ENCODE peak calls at places on chromosomes 13 and 19, in six cellular contexts. One of them, this sample, is unnamed.

GRCh38 chr13:100266026-100266425 is 177.1 kb downstream of the PCCA start:
- DNase-seq in left lung: no peak
- DNase-seq in transverse colon: no peak
- DNase-seq in BJ: no peak
- DNase-seq in aorta: no peak
- DNase-seq in tibial artery: no peak
- DNase-seq in this sample: no peak

GRCh38 chr13:33244907-33245287 is 40.7 kb downstream of the STARD13 start:
- DNase-seq in left lung: no peak
- DNase-seq in transverse colon: no peak
- DNase-seq in BJ: no peak
- DNase-seq in aorta: no peak
- DNase-seq in tibial artery: no peak
- DNase-seq in this sample: no peak

GRCh38 chr19:3658004-3658822 is 31.6 kb upstream of the CACTIN start:
- DNase-seq in left lung: no peak
- DNase-seq in transverse colon: no peak
- DNase-seq in BJ: no peak
- DNase-seq in aorta: peak; percentile 69
- DNase-seq in tibial artery: no peak
- DNase-seq in this sample: no peak

GRCh38 chr13:105084931-105085330 is 1450.5 kb downstream of the EFNB2 start:
- DNase-seq in left lung: no peak
- DNase-seq in transverse colon: no peak
- DNase-seq in BJ: no peak
- DNase-seq in aorta: no peak
- DNase-seq in tibial artery: no peak
- DNase-seq in this sample: no peak

GRCh38 chr19:45159204-45159970 is 1.4 kb downstream of the NKPD1 start:
- DNase-seq in left lung: no peak
- DNase-seq in transverse colon: no peak
- DNase-seq in BJ: no peak
- DNase-seq in aorta: no peak
- DNase-seq in tibial artery: no peak
- DNase-seq in this sample: no peak

GRCh38 chr19:29666634-29667389 is 1.6 kb downstream of the PLEKHF1 start:
- DNase-seq in left lung: no peak
- DNase-seq in transverse colon: peak; percentile 55
- DNase-seq in BJ: no peak
- DNase-seq in aorta: peak; percentile 89
- DNase-seq in tibial artery: peak; percentile 87
- DNase-seq in this sample: no peak

GRCh38 chr13:51697181-51697580 is 106.8 kb downstream of the DHRS12 start:
- DNase-seq in left lung: no peak
- DNase-seq in transverse colon: no peak
- DNase-seq in BJ: no peak
- DNase-seq in aorta: no peak
- DNase-seq in tibial artery: no peak
- DNase-seq in this sample: no peak

GRCh38 chr13:67366533-67366932 is 136.4 kb upstream of the PCDH9 start:
- DNase-seq in left lung: no peak
- DNase-seq in transverse colon: no peak
- DNase-seq in BJ: no peak
- DNase-seq in aorta: no peak
- DNase-seq in tibial artery: no peak
- DNase-seq in this sample: no peak

GRCh38 chr19:18479964-18480723 is 41.7 kb downstream of the ELL start:
- DNase-seq in left lung: peak; percentile 78
- DNase-seq in transverse colon: peak; percentile 68
- DNase-seq in BJ: peak; percentile 53
- DNase-seq in aorta: peak; percentile 93
- DNase-seq in tibial artery: peak; percentile 90
- DNase-seq in this sample: no peak

GRCh38 chr13:100029930-100030329 is 48.3 kb downstream of the ZIC2 start:
- DNase-seq in left lung: no peak
- DNase-seq in transverse colon: no peak
- DNase-seq in BJ: no peak
- DNase-seq in aorta: no peak
- DNase-seq in tibial artery: no peak
- DNase-seq in this sample: no peak

GRCh38 chr13:29465741-29466293 is 129.7 kb downstream of the SLC7A1 start:
- DNase-seq in left lung: no peak
- DNase-seq in transverse colon: no peak
- DNase-seq in BJ: peak; percentile 19
- DNase-seq in aorta: no peak
- DNase-seq in tibial artery: no peak
- DNase-seq in this sample: no peak

GRCh38 chr19:40467007-40467565 is 285 bp downstream of the SPTBN4 start:
- DNase-seq in left lung: no peak
- DNase-seq in transverse colon: no peak
- DNase-seq in BJ: no peak
- DNase-seq in aorta: no peak
- DNase-seq in tibial artery: peak; percentile 73
- DNase-seq in this sample: no peak
- H3K4me3 ChIP-seq in left lung: peak overlapping the region; percentile 21
- H3K4me3 ChIP-seq in transverse colon: peak overlapping the region; percentile 23
- H3K4me3 ChIP-seq in BJ: peak overlapping the region; percentile 36
- H3K4me3 ChIP-seq in aorta: peak overlapping the region; percentile 42
- H3K4me3 ChIP-seq in tibial artery: peak overlapping the region; percentile 47
- H3K4me3 ChIP-seq in this sample: peak overlapping the region; percentile 54

DNA sequence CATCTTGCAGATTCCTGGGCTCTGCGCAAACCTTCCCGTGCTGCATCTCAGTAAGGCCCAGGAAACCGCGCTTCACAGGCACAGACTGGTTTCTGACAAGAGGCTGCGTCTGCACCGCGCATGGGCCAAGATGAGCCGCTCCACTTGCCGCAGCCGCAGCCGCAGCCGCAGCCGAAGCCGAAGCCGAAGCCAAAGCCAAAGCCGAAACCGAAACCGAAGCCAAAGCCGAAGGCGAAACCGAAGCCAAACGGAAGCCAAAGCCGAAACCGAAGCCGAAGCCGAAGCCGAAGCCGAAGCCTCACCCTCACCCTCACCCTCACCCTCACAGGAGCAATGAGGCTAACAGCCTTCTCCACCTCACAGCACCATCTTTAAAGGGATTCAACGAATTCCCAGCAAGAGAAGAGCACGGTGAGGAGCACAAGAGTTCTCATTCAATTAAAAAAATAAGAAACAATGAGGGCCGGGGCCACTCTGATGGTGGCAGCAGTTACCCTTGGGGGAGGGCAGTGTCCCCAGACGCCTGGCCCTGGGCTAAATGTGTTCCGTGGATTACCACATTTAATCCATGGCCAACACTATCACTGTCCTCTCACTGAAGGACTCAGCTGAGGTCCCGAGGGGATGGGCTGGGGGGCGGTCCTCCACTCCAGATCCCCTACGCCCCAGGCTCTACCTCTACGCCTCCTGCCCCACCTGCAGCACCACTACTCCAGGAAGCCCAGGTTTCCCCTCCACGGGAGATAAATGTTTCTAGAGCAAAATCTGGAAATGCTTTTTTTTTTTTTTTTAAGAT is 29.1 kb downstream of the ZNF787 start:
- DNase-seq in left lung: no peak
- DNase-seq in transverse colon: no peak
- DNase-seq in BJ: no peak
- DNase-seq in aorta: no peak
- DNase-seq in tibial artery: no peak
- DNase-seq in this sample: no peak
- H3K4me3 ChIP-seq in left lung: no peak overlapping the region
- H3K4me3 ChIP-seq in transverse colon: no peak overlapping the region
- H3K4me3 ChIP-seq in BJ: no peak overlapping the region
- H3K4me3 ChIP-seq in aorta: no peak overlapping the region
- H3K4me3 ChIP-seq in tibial artery: no peak overlapping the region
- H3K4me3 ChIP-seq in this sample: no peak overlapping the region

GRCh38 chr13:21076265-21076653 is 14.9 kb upstream of the LATS2 start:
- DNase-seq in left lung: no peak
- DNase-seq in transverse colon: no peak
- DNase-seq in BJ: no peak
- DNase-seq in aorta: no peak
- DNase-seq in tibial artery: no peak
- DNase-seq in this sample: no peak
- H3K4me3 ChIP-seq in left lung: peak overlapping the region; percentile 7
- H3K4me3 ChIP-seq in transverse colon: no peak overlapping the region
- H3K4me3 ChIP-seq in BJ: no peak overlapping the region
- H3K4me3 ChIP-seq in aorta: peak overlapping the region; percentile 69
- H3K4me3 ChIP-seq in tibial artery: peak overlapping the region; percentile 54
- H3K4me3 ChIP-seq in this sample: peak overlapping the region; percentile 15

GRCh38 chr19:8638078-8638619 is 7.7 kb downstream of the NFILZ start:
- DNase-seq in left lung: peak; percentile 50
- DNase-seq in transverse colon: peak; percentile 22
- DNase-seq in BJ: no peak
- DNase-seq in aorta: peak; percentile 85
- DNase-seq in tibial artery: no peak
- DNase-seq in this sample: no peak
- H3K4me3 ChIP-seq in left lung: no peak overlapping the region
- H3K4me3 ChIP-seq in transverse colon: no peak overlapping the region
- H3K4me3 ChIP-seq in BJ: no peak overlapping the region
- H3K4me3 ChIP-seq in aorta: no peak overlapping the region
- H3K4me3 ChIP-seq in tibial artery: no peak overlapping the region
- H3K4me3 ChIP-seq in this sample: no peak overlapping the region

GRCh38 chr13:98514268-98514667 is 62.6 kb downstream of the STK24 start:
- DNase-seq in left lung: no peak
- DNase-seq in transverse colon: no peak
- DNase-seq in BJ: no peak
- DNase-seq in aorta: no peak
- DNase-seq in tibial artery: no peak
- DNase-seq in this sample: no peak
- H3K4me3 ChIP-seq in left lung: no peak overlapping the region
- H3K4me3 ChIP-seq in transverse colon: no peak overlapping the region
- H3K4me3 ChIP-seq in BJ: no peak overlapping the region
- H3K4me3 ChIP-seq in aorta: no peak overlapping the region
- H3K4me3 ChIP-seq in tibial artery: no peak overlapping the region
- H3K4me3 ChIP-seq in this sample: no peak overlapping the region

This sample was measured in retinal pigment epithelial cell.